ENCODE peak calls at places on chromosomes 13 and 19, in nine cellular contexts. W is WERI-Rb-1; X is epithelial cell of proximal tubule; G is NCI-H187; R is activated naive CD8-positive, alpha-beta T cell treated with anti-CD3 and anti-CD28 coated beads, Interleukin-2, amount 50 U/mL, for 16 hours; Y is ELR; E is stimulated activated CD8-positive, alpha-beta memory T cell treated with anti-CD3 and anti-CD28 coated beads, Interleukin-4, amount 100 ng/mL, for 1 hour; H is mucosa of gallbladder; L is body of pancreas. A is an unnamed sample.

GRCh38 chr13:60788156-60788829 is 391.3 kb downstream of the TDRD3 start:
- DNase-seq in W (no peak), X (no peak), G (no peak), R (no peak), Y (no peak), E (no peak), H (no peak), L (peak; percentile 13), A (no peak)

GRCh38 chr13:33285420-33286124 is at the start of gene STARD13:
- DNase-seq in W (no peak), X (peak; percentile 85), G (no peak), R (no peak), Y (peak; percentile 99), E (no peak), H (peak; percentile 95), L (peak; percentile 93), A (peak; percentile 99)

GRCh38 chr13:53250977-53251376 is 222.4 kb downstream of the OLFM4 start:
- DNase-seq in W (no peak), X (no peak), G (no peak), R (no peak), Y (no peak), E (no peak), H (no peak), L (no peak), A (no peak)

GRCh38 chr13:35865341-35866240 is 265.6 kb downstream of the DCLK1 start:
- DNase-seq in W (no peak), X (peak; percentile 62), G (no peak), R (no peak), Y (no peak), E (no peak), H (no peak), L (no peak), A (no peak)

GRCh38 chr19:29966594-29967249 is 24.7 kb downstream of the URI1 start:
- DNase-seq in W (no peak), X (no peak), G (no peak), R (no peak), Y (peak; percentile 45), E (no peak), H (no peak), L (no peak), A (peak; percentile 45)

GRCh38 chr19:41541990-41542584 is 33.9 kb upstream of the CEACAM21 start:
- DNase-seq in W (peak; percentile 58), X (no peak), G (peak; percentile 12), R (peak; percentile 52), Y (peak; percentile 58), E (peak; percentile 58), H (peak; percentile 67), L (peak; percentile 63), A (no peak)

GRCh38 chr13:43360196-43360595 is 336.8 kb downstream of the DNAJC15 start:
- DNase-seq in W (no peak), X (no peak), G (no peak), R (no peak), Y (no peak), E (no peak), H (no peak), L (no peak), A (no peak)

GRCh38 chr13:110306340-110306959 is 507 bp downstream of the COL4A1 start:
- DNase-seq in W (no peak), X (no peak), G (no peak), R (no peak), Y (peak; percentile 62), E (no peak), H (no peak), L (no peak), A (peak; percentile 47)

GRCh38 chr19:49441210-49441959 is at the start of gene SLC17A7:
- DNase-seq in W (peak; percentile 82), X (no peak), G (no peak), R (no peak), Y (peak; percentile 36), E (no peak), H (no peak), L (peak; percentile 50), A (no peak)

GRCh38 chr19:18637644-18638630 is 1.1 kb downstream of the KLHL26 start:
- DNase-seq in W (no peak), X (no peak), G (no peak), R (no peak), Y (no peak), E (no peak), H (peak; percentile 62), L (peak; percentile 86), A (no peak)

GRCh38 chr19:46736544-46737274 is 9.1 kb upstream of the FKRP start:
- DNase-seq in W (no peak), X (no peak), G (no peak), R (no peak), Y (no peak), E (no peak), H (no peak), L (peak; percentile 56), A (no peak)

GRCh38 chr13:54361460-54361859 is 1332.8 kb downstream of the OLFM4 start:
- DNase-seq in W (no peak), X (no peak), G (no peak), R (no peak), Y (no peak), E (no peak), H (no peak), L (no peak), A (no peak)

GRCh38 chr19:14473915-14474578 is 1.1 kb downstream of the PTGER1 start:
- DNase-seq in W (no peak), X (no peak), G (no peak), R (no peak), Y (no peak), E (no peak), H (peak; percentile 52), L (peak; percentile 56), A (no peak)

GRCh38 chr19:18453269-18454024 is 15.5 kb upstream of the ISYNA1 start:
- DNase-seq in W (no peak), X (no peak), G (no peak), R (no peak), Y (peak; percentile 65), E (no peak), H (no peak), L (no peak), A (peak; percentile 17)

GRCh38 chr13:63700366-63700765 is 2284.7 kb upstream of the PCDH20 start:
- DNase-seq in W (no peak), X (no peak), G (no peak), R (no peak), Y (no peak), E (no peak), H (no peak), L (no peak), A (no peak)

GRCh38 chr13:42696191-42696590 is 85.2 kb upstream of the FAM216B start:
- DNase-seq in W (no peak), X (no peak), G (no peak), R (no peak), Y (peak; percentile 84), E (no peak), H (no peak), L (no peak), A (peak; percentile 61)

GRCh38 chr19:16825312-16826168 is 3.7 kb upstream of the SIN3B start:
- DNase-seq in W (peak; percentile 18), X (peak; percentile 60), G (no peak), R (no peak), Y (peak; percentile 53), E (no peak), H (peak; percentile 48), L (peak; percentile 63), A (peak; percentile 68)

GRCh38 chr13:31045621-31046081 is 113.2 kb downstream of the TEX26 start:
- DNase-seq in W (no peak), X (peak; percentile 89), G (no peak), R (peak; percentile 55), Y (peak; percentile 99), E (peak; percentile 24), H (peak; percentile 82), L (peak; percentile 11), A (peak; percentile 97)

GRCh38 chr19:4375620-4376228 is 24.6 kb downstream of the SH3GL1 start:
- DNase-seq in W (peak; percentile 50), X (no peak), G (no peak), R (no peak), Y (peak; percentile 86), E (no peak), H (no peak), L (peak; percentile 69), A (peak; percentile 69)

GRCh38 chr13:47126432-47126831 is 229.6 kb upstream of the HTR2A start:
- DNase-seq in W (no peak), X (peak; percentile 7), G (no peak), R (no peak), Y (peak; percentile 17), E (no peak), H (no peak), L (peak; percentile 9), A (peak; percentile 47)

GRCh38 chr13:113749956-113750355 is 9.1 kb upstream of the TMEM255B start:
- DNase-seq in W (no peak), X (no peak), G (no peak), R (no peak), Y (no peak), E (no peak), H (no peak), L (no peak), A (no peak)

GRCh38 chr13:23701646-23702045 is 131.4 kb downstream of the TNFRSF19 start:
- DNase-seq in W (no peak), X (no peak), G (no peak), R (no peak), Y (no peak), E (no peak), H (peak; percentile 52), L (peak; percentile 52), A (no peak)

GRCh38 chr19:17948474-17948966 is 15.7 kb downstream of the CCDC124 start:
- DNase-seq in W (peak; percentile 91), X (no peak), G (no peak), R (no peak), Y (no peak), E (no peak), H (no peak), L (no peak), A (no peak)

GRCh38 chr13:44116562-44117315 is 237.0 kb downstream of the LACC1 start:
- DNase-seq in W (no peak), X (no peak), G (no peak), R (no peak), Y (peak; percentile 24), E (no peak), H (no peak), L (no peak), A (no peak)

GRCh38 chr13:52454459-52454824 is 836 bp upstream of the CKAP2 start:
- DNase-seq in W (no peak), X (no peak), G (peak; percentile 72), R (no peak), Y (peak; percentile 38), E (no peak), H (no peak), L (peak; percentile 17), A (no peak)

GRCh38 chr19:58577581-58578429 is 4.7 kb upstream of the MZF1 start:
- DNase-seq in W (no peak), X (no peak), G (no peak), R (no peak), Y (no peak), E (no peak), H (peak; percentile 9), L (no peak), A (no peak)

GRCh38 chr13:72221276-72221962 is 354.4 kb upstream of the DACH1 start:
- DNase-seq in W (peak; percentile 27), X (no peak), G (peak; percentile 6), R (no peak), Y (peak; percentile 46), E (no peak), H (no peak), L (peak; percentile 67), A (no peak)

GRCh38 chr13:39484506-39485313 is 118.3 kb downstream of the LHFPL6 start:
- DNase-seq in W (no peak), X (no peak), G (no peak), R (no peak), Y (peak; percentile 83), E (no peak), H (no peak), L (no peak), A (peak; percentile 72)

GRCh38 chr13:94329277-94329676 is 150.2 kb downstream of the DCT start:
- DNase-seq in W (no peak), X (no peak), G (no peak), R (no peak), Y (no peak), E (no peak), H (no peak), L (no peak), A (no peak)

GRCh38 chr13:112161441-112162301 is 94.7 kb downstream of the SOX1 start:
- DNase-seq in W (no peak), X (no peak), G (no peak), R (no peak), Y (no peak), E (no peak), H (no peak), L (no peak), A (no peak)

GRCh38 chr19:2542341-2543069 is 66.6 kb downstream of the GADD45B start:
- DNase-seq in W (no peak), X (no peak), G (no peak), R (no peak), Y (peak; percentile 33), E (no peak), H (no peak), L (no peak), A (no peak)